ENCODE peak calls at places on chromosome 6, in seven cellular contexts. One of them, this sample, is unnamed.

GRCh38 chr6:147506704-147507114 is 1.8 kb upstream of the SAMD5 start:
- DNase-seq in left ventricle myocardium inferior: peak
- DNase-seq in HCT116: no peak
- DNase-seq in heart right ventricle: peak
- DNase-seq in CD8-positive, alpha-beta T cell: no peak
- DNase-seq in DND-41: no peak
- DNase-seq in tibial nerve: peak
- DNase-seq in this sample: peak

GRCh38 chr6:147283460-147283859 is 79.2 kb downstream of the STXBP5 start:
- DNase-seq in left ventricle myocardium inferior: no peak
- DNase-seq in HCT116: no peak
- DNase-seq in heart right ventricle: no peak
- DNase-seq in CD8-positive, alpha-beta T cell: no peak
- DNase-seq in DND-41: no peak
- DNase-seq in tibial nerve: no peak
- DNase-seq in this sample: no peak

GRCh38 chr6:67433124-67433523 is 1202.0 kb upstream of the ADGRB3 start:
- DNase-seq in left ventricle myocardium inferior: no peak
- DNase-seq in HCT116: no peak
- DNase-seq in heart right ventricle: no peak
- DNase-seq in CD8-positive, alpha-beta T cell: no peak
- DNase-seq in DND-41: no peak
- DNase-seq in tibial nerve: no peak
- DNase-seq in this sample: no peak

GRCh38 chr6:14518515-14519217 is 401.1 kb downstream of the CD83 start:
- DNase-seq in left ventricle myocardium inferior: no peak
- DNase-seq in HCT116: no peak
- DNase-seq in heart right ventricle: peak
- DNase-seq in CD8-positive, alpha-beta T cell: no peak
- DNase-seq in DND-41: no peak
- DNase-seq in tibial nerve: no peak
- DNase-seq in this sample: peak

GRCh38 chr6:121503633-121504032 is 68.2 kb downstream of the GJA1 start:
- DNase-seq in left ventricle myocardium inferior: no peak
- DNase-seq in HCT116: no peak
- DNase-seq in heart right ventricle: no peak
- DNase-seq in CD8-positive, alpha-beta T cell: no peak
- DNase-seq in DND-41: no peak
- DNase-seq in tibial nerve: no peak
- DNase-seq in this sample: no peak

GRCh38 chr6:116779569-116780164 is 14.1 kb upstream of the FAM162B start:
- DNase-seq in left ventricle myocardium inferior: no peak
- DNase-seq in HCT116: peak
- DNase-seq in heart right ventricle: no peak
- DNase-seq in CD8-positive, alpha-beta T cell: no peak
- DNase-seq in DND-41: no peak
- DNase-seq in tibial nerve: no peak
- DNase-seq in this sample: no peak

GRCh38 chr6:109292420-109292819 is 89.8 kb downstream of the CD164 start:
- DNase-seq in left ventricle myocardium inferior: no peak
- DNase-seq in HCT116: no peak
- DNase-seq in heart right ventricle: no peak
- DNase-seq in CD8-positive, alpha-beta T cell: no peak
- DNase-seq in DND-41: no peak
- DNase-seq in tibial nerve: no peak
- DNase-seq in this sample: no peak

GRCh38 chr6:134394905-134395304 is 77.0 kb upstream of the SGK1 start:
- DNase-seq in left ventricle myocardium inferior: no peak
- DNase-seq in HCT116: no peak
- DNase-seq in heart right ventricle: no peak
- DNase-seq in CD8-positive, alpha-beta T cell: no peak
- DNase-seq in DND-41: no peak
- DNase-seq in tibial nerve: no peak
- DNase-seq in this sample: no peak

GRCh38 chr6:162069995-162070394 is 657.6 kb downstream of the PRKN start:
- DNase-seq in left ventricle myocardium inferior: no peak
- DNase-seq in HCT116: no peak
- DNase-seq in heart right ventricle: no peak
- DNase-seq in CD8-positive, alpha-beta T cell: no peak
- DNase-seq in DND-41: no peak
- DNase-seq in tibial nerve: no peak
- DNase-seq in this sample: no peak

GRCh38 chr6:72787521-72788031 is 165.7 kb downstream of the KCNQ5 start:
- DNase-seq in left ventricle myocardium inferior: no peak
- DNase-seq in HCT116: no peak
- DNase-seq in heart right ventricle: no peak
- DNase-seq in CD8-positive, alpha-beta T cell: no peak
- DNase-seq in DND-41: no peak
- DNase-seq in tibial nerve: no peak
- DNase-seq in this sample: peak

GRCh38 chr6:90350689-90351554 is 54.3 kb upstream of the BACH2 start:
- DNase-seq in left ventricle myocardium inferior: no peak
- DNase-seq in HCT116: no peak
- DNase-seq in heart right ventricle: no peak
- DNase-seq in CD8-positive, alpha-beta T cell: peak
- DNase-seq in DND-41: peak
- DNase-seq in tibial nerve: peak
- DNase-seq in this sample: no peak

GRCh38 chr6:147676896-147677295 is 168.4 kb downstream of the SAMD5 start:
- DNase-seq in left ventricle myocardium inferior: no peak
- DNase-seq in HCT116: no peak
- DNase-seq in heart right ventricle: no peak
- DNase-seq in CD8-positive, alpha-beta T cell: no peak
- DNase-seq in DND-41: no peak
- DNase-seq in tibial nerve: no peak
- DNase-seq in this sample: no peak

GRCh38 chr6:144344651-144345050 is 59.5 kb downstream of the UTRN start:
- DNase-seq in left ventricle myocardium inferior: no peak
- DNase-seq in HCT116: no peak
- DNase-seq in heart right ventricle: no peak
- DNase-seq in CD8-positive, alpha-beta T cell: no peak
- DNase-seq in DND-41: peak
- DNase-seq in tibial nerve: no peak
- DNase-seq in this sample: no peak
- TF ChIP-seq CTCF in left ventricle myocardium inferior: no peak
- TF ChIP-seq CTCF in HCT116: no peak
- TF ChIP-seq CTCF in heart right ventricle: no peak
- TF ChIP-seq CTCF in CD8-positive, alpha-beta T cell: no peak
- TF ChIP-seq CTCF in DND-41: peak
- TF ChIP-seq CTCF in tibial nerve: no peak
- TF ChIP-seq CTCF in this sample: no peak

GRCh38 chr6:32183483-32184083 is 470 bp downstream of the AGER start:
- DNase-seq in left ventricle myocardium inferior: peak
- DNase-seq in HCT116: no peak
- DNase-seq in heart right ventricle: peak
- DNase-seq in CD8-positive, alpha-beta T cell: no peak
- DNase-seq in DND-41: no peak
- DNase-seq in tibial nerve: no peak
- DNase-seq in this sample: no peak

GRCh38 chr6:32182617-32183016 is 1.4 kb downstream of the AGER start:
- DNase-seq in left ventricle myocardium inferior: no peak
- DNase-seq in HCT116: no peak
- DNase-seq in heart right ventricle: no peak
- DNase-seq in CD8-positive, alpha-beta T cell: no peak
- DNase-seq in DND-41: no peak
- DNase-seq in tibial nerve: no peak
- DNase-seq in this sample: no peak

GRCh38 chr6:32181890-32182529 is 2.0 kb downstream of the AGER start:
- DNase-seq in left ventricle myocardium inferior: no peak
- DNase-seq in HCT116: no peak
- DNase-seq in heart right ventricle: no peak
- DNase-seq in CD8-positive, alpha-beta T cell: no peak
- DNase-seq in DND-41: no peak
- DNase-seq in tibial nerve: no peak
- DNase-seq in this sample: no peak

GRCh38 chr6:32184084-32184640 is at the start of gene AGER:
- DNase-seq in left ventricle myocardium inferior: no peak
- DNase-seq in HCT116: no peak
- DNase-seq in heart right ventricle: no peak
- DNase-seq in CD8-positive, alpha-beta T cell: no peak
- DNase-seq in DND-41: no peak
- DNase-seq in tibial nerve: no peak
- DNase-seq in this sample: no peak

GRCh38 chr6:32183030-32183429 is 1.0 kb downstream of the AGER start:
- DNase-seq in left ventricle myocardium inferior: no peak
- DNase-seq in HCT116: no peak
- DNase-seq in heart right ventricle: no peak
- DNase-seq in CD8-positive, alpha-beta T cell: no peak
- DNase-seq in DND-41: no peak
- DNase-seq in tibial nerve: no peak
- DNase-seq in this sample: no peak
- H3K27ac ChIP-seq in left ventricle myocardium inferior: peak
- H3K27ac ChIP-seq in HCT116: peak
- H3K27ac ChIP-seq in heart right ventricle: peak
- H3K27ac ChIP-seq in CD8-positive, alpha-beta T cell: no peak
- H3K27ac ChIP-seq in DND-41: no peak
- H3K27ac ChIP-seq in tibial nerve: peak
- H3K27ac ChIP-seq in this sample: no peak

DNA sequence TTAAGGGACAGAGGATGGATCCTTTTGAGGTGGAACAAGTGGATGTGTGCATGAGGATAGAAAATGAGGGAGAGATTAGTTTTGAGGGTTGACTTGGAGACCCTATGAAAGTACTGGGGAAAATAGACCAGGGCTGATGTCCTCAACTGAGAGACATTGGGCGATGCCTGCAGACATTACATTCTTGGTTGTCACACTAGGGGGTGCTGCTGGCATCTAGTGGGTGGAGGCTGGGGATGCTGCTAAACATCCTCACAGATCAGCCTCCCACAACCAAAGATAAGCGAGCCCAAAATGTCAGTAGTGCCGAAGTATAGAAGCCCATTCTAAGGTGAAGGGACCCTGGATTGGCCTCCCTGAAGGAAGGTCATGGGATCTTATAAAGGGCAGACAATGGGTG is 63.3 kb downstream of the MOCS1 start:
- DNase-seq in left ventricle myocardium inferior: no peak
- DNase-seq in HCT116: no peak
- DNase-seq in heart right ventricle: no peak
- DNase-seq in CD8-positive, alpha-beta T cell: no peak
- DNase-seq in DND-41: peak
- DNase-seq in tibial nerve: no peak
- DNase-seq in this sample: peak
- TF ChIP-seq CTCF in left ventricle myocardium inferior: no peak
- TF ChIP-seq CTCF in HCT116: no peak
- TF ChIP-seq CTCF in heart right ventricle: no peak
- TF ChIP-seq CTCF in CD8-positive, alpha-beta T cell: no peak
- TF ChIP-seq CTCF in DND-41: peak
- TF ChIP-seq CTCF in tibial nerve: no peak
- TF ChIP-seq CTCF in this sample: peak

GRCh38 chr6:160428818-160429744 is 80.9 kb downstream of the SLC22A3 start:
- DNase-seq in left ventricle myocardium inferior: no peak
- DNase-seq in HCT116: no peak
- DNase-seq in heart right ventricle: no peak
- DNase-seq in CD8-positive, alpha-beta T cell: no peak
- DNase-seq in DND-41: no peak
- DNase-seq in tibial nerve: no peak
- DNase-seq in this sample: no peak

GRCh38 chr6:160430203-160430602 is 82.0 kb downstream of the SLC22A3 start:
- DNase-seq in left ventricle myocardium inferior: no peak
- DNase-seq in HCT116: no peak
- DNase-seq in heart right ventricle: no peak
- DNase-seq in CD8-positive, alpha-beta T cell: no peak
- DNase-seq in DND-41: no peak
- DNase-seq in tibial nerve: no peak
- DNase-seq in this sample: no peak

GRCh38 chr6:160426146-160426545 is 78.0 kb downstream of the SLC22A3 start:
- DNase-seq in left ventricle myocardium inferior: no peak
- DNase-seq in HCT116: no peak
- DNase-seq in heart right ventricle: no peak
- DNase-seq in CD8-positive, alpha-beta T cell: no peak
- DNase-seq in DND-41: no peak
- DNase-seq in tibial nerve: no peak
- DNase-seq in this sample: no peak

GRCh38 chr6:160428069-160428430 is 79.9 kb downstream of the SLC22A3 start:
- DNase-seq in left ventricle myocardium inferior: peak
- DNase-seq in HCT116: no peak
- DNase-seq in heart right ventricle: peak
- DNase-seq in CD8-positive, alpha-beta T cell: no peak
- DNase-seq in DND-41: no peak
- DNase-seq in tibial nerve: peak
- DNase-seq in this sample: no peak

GRCh38 chr6:160427312-160428068 is 79.3 kb downstream of the SLC22A3 start:
- DNase-seq in left ventricle myocardium inferior: peak
- DNase-seq in HCT116: no peak
- DNase-seq in heart right ventricle: no peak
- DNase-seq in CD8-positive, alpha-beta T cell: no peak
- DNase-seq in DND-41: no peak
- DNase-seq in tibial nerve: peak
- DNase-seq in this sample: no peak
- H3K27ac ChIP-seq in left ventricle myocardium inferior: peak
- H3K27ac ChIP-seq in HCT116: no peak
- H3K27ac ChIP-seq in heart right ventricle: no peak
- H3K27ac ChIP-seq in CD8-positive, alpha-beta T cell: no peak
- H3K27ac ChIP-seq in DND-41: no peak
- H3K27ac ChIP-seq in tibial nerve: peak
- H3K27ac ChIP-seq in this sample: no peak

GRCh38 chr6:160127270-160128124 is 5.9 kb downstream of the SLC22A1 start:
- DNase-seq in left ventricle myocardium inferior: no peak
- DNase-seq in HCT116: no peak
- DNase-seq in heart right ventricle: no peak
- DNase-seq in CD8-positive, alpha-beta T cell: peak
- DNase-seq in DND-41: no peak
- DNase-seq in tibial nerve: no peak
- DNase-seq in this sample: no peak

GRCh38 chr6:160129886-160130615 is 8.4 kb downstream of the SLC22A1 start:
- DNase-seq in left ventricle myocardium inferior: no peak
- DNase-seq in HCT116: no peak
- DNase-seq in heart right ventricle: no peak
- DNase-seq in CD8-positive, alpha-beta T cell: peak
- DNase-seq in DND-41: no peak
- DNase-seq in tibial nerve: no peak
- DNase-seq in this sample: no peak

GRCh38 chr6:160128879-160129516 is 7.4 kb downstream of the SLC22A1 start:
- DNase-seq in left ventricle myocardium inferior: no peak
- DNase-seq in HCT116: no peak
- DNase-seq in heart right ventricle: no peak
- DNase-seq in CD8-positive, alpha-beta T cell: peak
- DNase-seq in DND-41: no peak
- DNase-seq in tibial nerve: no peak
- DNase-seq in this sample: no peak

GRCh38 chr6:160130729-160131484 is 9.3 kb downstream of the SLC22A1 start:
- DNase-seq in left ventricle myocardium inferior: no peak
- DNase-seq in HCT116: no peak
- DNase-seq in heart right ventricle: no peak
- DNase-seq in CD8-positive, alpha-beta T cell: peak
- DNase-seq in DND-41: no peak
- DNase-seq in tibial nerve: no peak
- DNase-seq in this sample: no peak

GRCh38 chr6:160128125-160128683 is 6.6 kb downstream of the SLC22A1 start:
- DNase-seq in left ventricle myocardium inferior: no peak
- DNase-seq in HCT116: no peak
- DNase-seq in heart right ventricle: no peak
- DNase-seq in CD8-positive, alpha-beta T cell: no peak
- DNase-seq in DND-41: no peak
- DNase-seq in tibial nerve: no peak
- DNase-seq in this sample: no peak
- TF ChIP-seq CTCF in left ventricle myocardium inferior: no peak
- TF ChIP-seq CTCF in HCT116: no peak
- TF ChIP-seq CTCF in heart right ventricle: no peak
- TF ChIP-seq CTCF in CD8-positive, alpha-beta T cell: no peak
- TF ChIP-seq CTCF in DND-41: no peak
- TF ChIP-seq CTCF in tibial nerve: no peak
- TF ChIP-seq CTCF in this sample: no peak